ENCODE peak calls at places on chromosomes 5 and 9, in five cellular contexts. One of them, this sample, is unnamed.

GRCh38 chr9:14136646-14137370 is 177.1 kb downstream of the NFIB start:
- DNase-seq in SK-N-SH: no peak
- DNase-seq in HepG2: no peak
- DNase-seq in K562: no peak
- DNase-seq in GM12878: no peak
- DNase-seq in this sample: no peak

GRCh38 chr5:158546748-158547147 is 553.0 kb downstream of the EBF1 start:
- DNase-seq in K562: no peak
- DNase-seq in GM12878: no peak
- DNase-seq in SK-N-SH: no peak
- DNase-seq in HepG2: no peak
- DNase-seq in this sample: no peak

GRCh38 chr9:95382433-95382832 is 64.9 kb upstream of the FANCC start:
- DNase-seq in GM12878: no peak
- DNase-seq in HepG2: no peak
- DNase-seq in SK-N-SH: no peak
- DNase-seq in K562: no peak
- DNase-seq in this sample: no peak

GRCh38 chr9:22374021-22374420 is 72.6 kb upstream of the DMRTA1 start:
- DNase-seq in SK-N-SH: no peak
- DNase-seq in K562: no peak
- DNase-seq in GM12878: no peak
- DNase-seq in HepG2: no peak
- DNase-seq in this sample: no peak

GRCh38 chr9:127066775-127067111 is 55.7 kb downstream of the ANGPTL2 start:
- DNase-seq in SK-N-SH: no peak
- DNase-seq in HepG2: no peak
- DNase-seq in K562: no peak
- DNase-seq in GM12878: no peak
- DNase-seq in this sample: peak; percentile 6

GRCh38 chr5:125463441-125464092 is 717.1 kb upstream of the ZNF608 start:
- DNase-seq in K562: no peak
- DNase-seq in GM12878: no peak
- DNase-seq in HepG2: no peak
- DNase-seq in SK-N-SH: no peak
- DNase-seq in this sample: no peak

GRCh38 chr5:76689321-76690026 is 26.5 kb upstream of the F2R start:
- DNase-seq in HepG2: no peak
- DNase-seq in K562: no peak
- DNase-seq in SK-N-SH: no peak
- DNase-seq in GM12878: no peak
- DNase-seq in this sample: no peak

GRCh38 chr5:65855758-65856157 is 70.6 kb upstream of the ERBIN start:
- DNase-seq in GM12878: no peak
- DNase-seq in K562: no peak
- DNase-seq in HepG2: no peak
- DNase-seq in SK-N-SH: no peak
- DNase-seq in this sample: no peak

GRCh38 chr9:7081065-7081600 is 323.4 kb downstream of the KDM4C start:
- DNase-seq in K562: no peak
- DNase-seq in GM12878: no peak
- DNase-seq in HepG2: no peak
- DNase-seq in SK-N-SH: no peak
- DNase-seq in this sample: no peak

GRCh38 chr9:132545578-132545977 is 36.8 kb upstream of the BARHL1 start:
- DNase-seq in SK-N-SH: no peak
- DNase-seq in GM12878: no peak
- DNase-seq in K562: no peak
- DNase-seq in HepG2: no peak
- DNase-seq in this sample: no peak

GRCh38 chr9:112198646-112199045 is 23.5 kb upstream of the SUSD1 start:
- DNase-seq in HepG2: no peak
- DNase-seq in K562: no peak
- DNase-seq in GM12878: no peak
- DNase-seq in SK-N-SH: no peak
- DNase-seq in this sample: no peak

GRCh38 chr5:59599729-59600128 is 293.8 kb downstream of the PDE4D start:
- DNase-seq in HepG2: no peak
- DNase-seq in GM12878: no peak
- DNase-seq in K562: no peak
- DNase-seq in SK-N-SH: no peak
- DNase-seq in this sample: no peak

GRCh38 chr5:140076142-140076541 is 33.0 kb upstream of the NRG2 start:
- DNase-seq in GM12878: no peak
- DNase-seq in HepG2: no peak
- DNase-seq in K562: no peak
- DNase-seq in SK-N-SH: no peak
- DNase-seq in this sample: no peak

GRCh38 chr5:132205385-132206125 is 22.1 kb downstream of the P4HA2 start:
- DNase-seq in GM12878: no peak
- DNase-seq in K562: no peak
- DNase-seq in SK-N-SH: no peak
- DNase-seq in HepG2: no peak
- DNase-seq in this sample: no peak

GRCh38 chr5:136064510-136064909 is 35.7 kb downstream of the TGFBI start:
- DNase-seq in SK-N-SH: no peak
- DNase-seq in GM12878: no peak
- DNase-seq in HepG2: no peak
- DNase-seq in K562: peak; percentile 33
- DNase-seq in this sample: no peak

DNA sequence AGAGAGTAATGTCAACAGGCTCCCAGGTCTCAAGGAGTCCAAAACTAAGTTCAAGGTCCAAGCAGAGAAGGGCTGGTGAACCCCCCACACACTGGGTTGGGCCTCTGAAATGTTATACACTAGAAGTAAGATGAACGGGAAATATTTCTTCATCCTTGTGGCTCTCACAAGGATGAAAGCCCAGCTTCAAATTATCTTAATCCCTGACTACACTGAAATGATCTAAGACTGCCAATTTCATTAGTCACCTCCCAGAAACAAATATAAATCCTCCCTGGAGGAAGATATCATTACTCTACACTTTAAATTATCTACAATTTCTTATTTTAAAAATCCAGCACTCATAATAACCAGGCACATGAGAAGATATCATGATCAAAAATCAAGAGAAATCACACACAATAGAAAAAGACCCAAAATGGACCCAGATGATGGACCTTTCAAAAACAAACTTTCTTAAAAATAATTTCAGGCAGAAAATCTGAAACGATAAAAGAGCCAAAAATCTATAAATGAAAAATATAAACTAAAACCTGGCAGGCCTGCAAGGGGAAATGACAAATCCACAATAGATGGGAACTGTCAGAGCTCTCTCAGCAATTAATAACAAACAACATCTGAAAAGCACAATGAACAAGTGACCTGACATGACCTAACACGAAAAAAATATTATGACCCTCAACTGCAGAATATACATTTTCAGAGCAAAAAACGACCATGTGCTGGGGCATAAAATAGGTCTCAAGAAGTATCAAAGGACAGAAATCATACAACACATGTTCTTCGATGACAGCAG is 117.4 kb downstream of the GPR21 start:
- DNase-seq in HepG2: no peak
- DNase-seq in GM12878: no peak
- DNase-seq in SK-N-SH: no peak
- DNase-seq in K562: no peak
- DNase-seq in this sample: no peak
- TF ChIP-seq GABPA in HepG2: no peak
- TF ChIP-seq GABPA in GM12878: no peak
- TF ChIP-seq GABPA in SK-N-SH: no peak
- TF ChIP-seq GABPA in K562: no peak
- TF ChIP-seq GABPA in this sample: no peak

DNA sequence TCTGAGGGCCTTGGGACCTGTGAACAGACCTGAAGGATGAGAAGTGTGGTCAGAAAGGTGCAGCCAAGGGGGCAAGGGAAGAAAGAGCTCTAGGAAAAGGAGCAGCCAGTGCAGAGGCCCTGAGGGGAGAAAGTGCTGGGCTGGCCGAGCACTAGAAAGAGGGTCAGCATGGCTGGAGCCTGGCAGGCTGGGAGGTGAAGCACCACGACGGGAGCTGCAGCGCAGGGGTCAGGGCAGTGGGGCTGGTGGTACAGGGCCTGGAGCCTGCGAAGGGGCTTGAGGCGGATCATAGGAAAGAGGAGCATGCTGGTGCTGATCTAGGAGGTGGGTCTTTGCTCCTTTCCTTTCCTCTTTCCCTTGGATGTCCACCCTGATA is 9.1 kb upstream of the SYNPO start:
- DNase-seq in K562: no peak
- DNase-seq in GM12878: no peak
- DNase-seq in SK-N-SH: no peak
- DNase-seq in HepG2: no peak
- DNase-seq in this sample: no peak
- H3K27ac ChIP-seq in K562: no peak overlapping the region
- H3K27ac ChIP-seq in GM12878: no peak overlapping the region
- H3K27ac ChIP-seq in SK-N-SH: no peak overlapping the region
- H3K27ac ChIP-seq in HepG2: no peak overlapping the region
- H3K27ac ChIP-seq in this sample: no peak overlapping the region

GRCh38 chr9:96551403-96551802 is 68.2 kb downstream of the CDC14B start:
- DNase-seq in HepG2: no peak
- DNase-seq in GM12878: no peak
- DNase-seq in K562: no peak
- DNase-seq in SK-N-SH: no peak
- DNase-seq in this sample: no peak
- H3K4me3 ChIP-seq in HepG2: no peak overlapping the region
- H3K4me3 ChIP-seq in GM12878: no peak overlapping the region
- H3K4me3 ChIP-seq in K562: no peak overlapping the region
- H3K4me3 ChIP-seq in SK-N-SH: no peak overlapping the region
- H3K4me3 ChIP-seq in this sample: no peak overlapping the region

DNA sequence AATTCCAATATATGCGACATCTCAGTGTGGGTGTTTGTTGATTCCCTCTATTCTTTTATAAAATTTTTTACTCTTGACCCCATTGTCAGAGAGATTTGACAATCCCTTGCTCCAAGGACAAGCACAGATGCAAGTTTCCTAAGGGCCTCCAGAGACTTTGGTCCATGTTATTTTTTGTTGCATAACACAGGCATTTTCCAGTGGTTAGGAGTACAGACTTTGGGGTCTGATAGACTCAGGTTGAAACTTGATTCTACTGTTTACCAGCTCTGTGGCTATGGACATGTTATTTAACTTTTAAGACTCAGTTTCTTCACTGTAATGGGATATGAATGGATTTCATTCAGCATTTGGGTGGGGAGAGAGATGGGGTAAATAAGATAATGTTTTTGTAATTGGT is 361.3 kb downstream of the ENC1 start:
- DNase-seq in K562: no peak
- DNase-seq in HepG2: no peak
- DNase-seq in GM12878: no peak
- DNase-seq in SK-N-SH: no peak
- DNase-seq in this sample: no peak
- TF ChIP-seq GABPA in K562: no peak
- TF ChIP-seq GABPA in HepG2: no peak
- TF ChIP-seq GABPA in GM12878: no peak
- TF ChIP-seq GABPA in SK-N-SH: no peak
- TF ChIP-seq GABPA in this sample: no peak

DNA sequence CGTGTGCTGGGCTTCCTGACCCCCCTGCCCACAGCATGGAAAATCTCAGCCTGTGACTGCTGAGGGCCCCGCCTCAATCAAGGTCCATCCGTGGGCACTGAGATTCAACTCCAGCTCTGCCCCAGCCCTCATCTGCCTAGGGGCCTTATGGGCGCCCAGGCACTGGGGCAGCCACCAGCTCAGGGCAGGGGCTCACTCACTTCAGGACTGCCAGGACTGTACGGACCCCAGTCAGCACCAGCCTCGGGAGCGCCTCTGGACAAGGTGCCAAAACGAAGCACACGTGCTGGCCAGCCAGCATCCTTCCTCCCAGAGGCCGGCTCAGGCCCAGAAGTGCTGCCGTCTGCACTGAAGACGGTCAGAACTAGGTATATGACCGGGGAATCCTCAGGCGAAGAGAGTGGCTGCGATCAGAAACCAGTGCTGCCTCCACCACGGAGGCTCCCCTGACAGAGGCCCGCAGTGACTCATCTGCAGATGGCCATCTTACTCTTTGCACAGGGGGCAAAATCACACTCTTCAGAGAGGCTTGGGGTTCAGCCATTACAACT is 19.6 kb downstream of the CLPTM1L start:
- DNase-seq in GM12878: no peak
- DNase-seq in SK-N-SH: no peak
- DNase-seq in HepG2: no peak
- DNase-seq in K562: no peak
- DNase-seq in this sample: no peak
- H3K27ac ChIP-seq in GM12878: no peak overlapping the region
- H3K27ac ChIP-seq in SK-N-SH: no peak overlapping the region
- H3K27ac ChIP-seq in HepG2: no peak overlapping the region
- H3K27ac ChIP-seq in K562: no peak overlapping the region
- H3K27ac ChIP-seq in this sample: no peak overlapping the region

DNA sequence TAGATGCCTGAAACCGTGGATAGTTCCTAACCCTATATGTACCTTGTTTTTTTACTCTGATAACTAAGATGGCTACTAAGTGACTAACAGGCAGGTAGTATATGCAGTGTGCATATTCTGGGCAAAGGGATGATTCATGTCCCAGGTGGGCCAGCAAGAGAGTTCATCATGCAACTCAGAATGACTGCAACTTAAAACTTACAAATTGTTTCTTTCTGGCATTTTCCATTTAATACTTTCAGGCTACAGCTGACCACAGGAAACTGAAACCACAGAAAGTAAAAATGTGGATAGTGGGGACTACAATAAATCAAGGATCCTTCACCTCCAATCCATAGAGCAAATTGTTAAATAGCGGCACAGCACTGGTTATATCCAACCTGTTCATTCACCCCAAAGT is 30.7 kb upstream of the VCAN start:
- DNase-seq in GM12878: no peak
- DNase-seq in SK-N-SH: no peak
- DNase-seq in HepG2: no peak
- DNase-seq in K562: no peak
- DNase-seq in this sample: no peak
- H3K4me3 ChIP-seq in GM12878: no peak overlapping the region
- H3K4me3 ChIP-seq in SK-N-SH: no peak overlapping the region
- H3K4me3 ChIP-seq in HepG2: no peak overlapping the region
- H3K4me3 ChIP-seq in K562: no peak overlapping the region
- H3K4me3 ChIP-seq in this sample: no peak overlapping the region

GRCh38 chr9:70556736-70557135 is 142.3 kb upstream of the KLF9 start:
- DNase-seq in HepG2: no peak
- DNase-seq in SK-N-SH: no peak
- DNase-seq in K562: no peak
- DNase-seq in GM12878: no peak
- DNase-seq in this sample: no peak
- TF ChIP-seq GABPA in HepG2: no peak
- TF ChIP-seq GABPA in SK-N-SH: no peak
- TF ChIP-seq GABPA in K562: no peak
- TF ChIP-seq GABPA in GM12878: no peak
- TF ChIP-seq GABPA in this sample: no peak

GRCh38 chr9:16704096-16704488 is 166.4 kb downstream of the BNC2 start:
- DNase-seq in GM12878: no peak
- DNase-seq in HepG2: no peak
- DNase-seq in SK-N-SH: no peak
- DNase-seq in K562: no peak
- DNase-seq in this sample: no peak
- H3K27ac ChIP-seq in GM12878: no peak overlapping the region
- H3K27ac ChIP-seq in HepG2: no peak overlapping the region
- H3K27ac ChIP-seq in SK-N-SH: peak overlapping the region; percentile 98
- H3K27ac ChIP-seq in K562: no peak overlapping the region
- H3K27ac ChIP-seq in this sample: no peak overlapping the region

This sample was measured in HL-60.